ENCODE peak calls at places on chromosomes 2 and 18, in eight cellular contexts. P, S, U, Q, A, L, T and M are unnamed samples.

GRCh38 chr2:238596571-238597551 is 170.1 kb downstream of the ASB1 start:
- DNase-seq in P (no peak), S (peak), U (no peak), Q (peak), A (no peak), L (peak), T (peak), M (peak)

GRCh38 chr18:76246579-76246978 is 248.5 kb downstream of the ZNF516 start:
- DNase-seq in P (no peak), S (no peak), U (no peak), Q (no peak), A (no peak), L (no peak), T (no peak), M (no peak)

GRCh38 chr18:10169064-10169562 is 255.3 kb downstream of the VAPA start:
- DNase-seq in P (peak), S (no peak), U (no peak), Q (no peak), A (no peak), L (no peak), T (no peak), M (peak)

GRCh38 chr2:236646871-236647270 is 77.2 kb downstream of the ACKR3 start:
- DNase-seq in P (no peak), S (no peak), U (no peak), Q (no peak), A (no peak), L (no peak), T (peak), M (no peak)

GRCh38 chr2:203282101-203282500 is 43.3 kb downstream of the CYP20A1 start:
- DNase-seq in P (no peak), S (no peak), U (no peak), Q (no peak), A (no peak), L (no peak), T (no peak), M (no peak)

GRCh38 chr2:236177604-236177966 is 9.4 kb upstream of the GBX2 start:
- DNase-seq in P (no peak), S (peak), U (no peak), Q (no peak), A (no peak), L (peak), T (no peak), M (no peak)

GRCh38 chr2:171712051-171712450 is 24.8 kb downstream of the DYNC1I2 start:
- DNase-seq in P (no peak), S (no peak), U (no peak), Q (peak), A (no peak), L (no peak), T (no peak), M (peak)

GRCh38 chr2:53768233-53768542 is 584 bp downstream of the CHAC2 start:
- DNase-seq in P (no peak), S (no peak), U (no peak), Q (no peak), A (no peak), L (no peak), T (no peak), M (peak)

GRCh38 chr18:51614033-51614432 is 416.6 kb upstream of the MEX3C start:
- DNase-seq in P (no peak), S (no peak), U (no peak), Q (peak), A (no peak), L (peak), T (no peak), M (peak)

GRCh38 chr2:173354601-173355131 is at the start of gene CDCA7:
- DNase-seq in P (peak), S (peak), U (peak), Q (peak), A (peak), L (peak), T (peak), M (peak)

GRCh38 chr2:23312996-23313606 is 71.9 kb upstream of the KLHL29 start:
- DNase-seq in P (no peak), S (no peak), U (no peak), Q (no peak), A (peak), L (no peak), T (no peak), M (peak)

GRCh38 chr18:31102020-31102684 is at the start of gene DSC2:
- DNase-seq in P (peak), S (peak), U (no peak), Q (no peak), A (no peak), L (peak), T (no peak), M (no peak)

GRCh38 chr2:48070415-48070814 is 164.1 kb upstream of the FBXO11 start:
- DNase-seq in P (no peak), S (no peak), U (no peak), Q (no peak), A (no peak), L (no peak), T (no peak), M (no peak)

GRCh38 chr2:25337891-25338290 is 3.8 kb downstream of the DNMT3A start:
- DNase-seq in P (no peak), S (no peak), U (no peak), Q (no peak), A (no peak), L (no peak), T (no peak), M (no peak)

GRCh38 chr2:939936-940620 is 10.6 kb upstream of the SNTG2 start:
- DNase-seq in P (no peak), S (no peak), U (no peak), Q (no peak), A (no peak), L (no peak), T (no peak), M (peak)

GRCh38 chr2:235026649-235027557 is 75.1 kb downstream of the SH3BP4 start:
- DNase-seq in P (peak), S (peak), U (no peak), Q (peak), A (no peak), L (peak), T (no peak), M (peak)

GRCh38 chr2:46831037-46831868 is 84.4 kb downstream of the MCFD2 start:
- DNase-seq in P (no peak), S (no peak), U (no peak), Q (no peak), A (no peak), L (no peak), T (no peak), M (peak)

GRCh38 chr18:62398291-62398690 is 73.2 kb downstream of the TNFRSF11A start:
- DNase-seq in P (no peak), S (no peak), U (no peak), Q (no peak), A (no peak), L (no peak), T (no peak), M (no peak)

GRCh38 chr2:122519366-122519765 is 763.9 kb downstream of the TSN start:
- DNase-seq in P (no peak), S (no peak), U (no peak), Q (peak), A (no peak), L (no peak), T (no peak), M (no peak)

GRCh38 chr18:76345901-76346300 is 149.1 kb downstream of the ZNF516 start:
- DNase-seq in P (no peak), S (no peak), U (no peak), Q (no peak), A (no peak), L (no peak), T (no peak), M (no peak)

GRCh38 chr2:63721082-63721424 is 120.6 kb upstream of the UGP2 start:
- DNase-seq in P (peak), S (no peak), U (no peak), Q (no peak), A (no peak), L (no peak), T (no peak), M (no peak)

GRCh38 chr18:13726972-13727331 is 479 bp downstream of the RNMT start:
- DNase-seq in P (no peak), S (peak), U (peak), Q (peak), A (no peak), L (no peak), T (peak), M (no peak)

GRCh38 chr2:135551356-135551755 is 20.1 kb downstream of the R3HDM1 start:
- DNase-seq in P (no peak), S (no peak), U (no peak), Q (no peak), A (no peak), L (no peak), T (no peak), M (no peak)

GRCh38 chr2:237923507-237924163 is 43.2 kb upstream of the UBE2F start:
- DNase-seq in P (peak), S (peak), U (no peak), Q (no peak), A (peak), L (peak), T (peak), M (peak)

GRCh38 chr2:14861201-14861600 is 228.7 kb downstream of the LRATD1 start:
- DNase-seq in P (no peak), S (no peak), U (no peak), Q (no peak), A (no peak), L (no peak), T (no peak), M (no peak)

GRCh38 chr2:145984541-145984940 is 1464.6 kb upstream of the ZEB2 start:
- DNase-seq in P (no peak), S (no peak), U (no peak), Q (peak), A (no peak), L (no peak), T (no peak), M (peak)

GRCh38 chr2:202109737-202110184 is 36.7 kb downstream of the KIAA2012 start:
- DNase-seq in P (no peak), S (peak), U (no peak), Q (no peak), A (no peak), L (peak), T (peak), M (peak)

GRCh38 chr2:74625658-74626425 is 22.3 kb downstream of the M1AP start:
- DNase-seq in P (no peak), S (no peak), U (no peak), Q (no peak), A (no peak), L (no peak), T (no peak), M (no peak)

GRCh38 chr18:35185771-35186170 is 55.1 kb upstream of the ZNF397 start:
- DNase-seq in P (no peak), S (no peak), U (no peak), Q (no peak), A (no peak), L (no peak), T (no peak), M (peak)

GRCh38 chr18:49623571-49623970 is 61.7 kb downstream of the LIPG start:
- DNase-seq in P (no peak), S (no peak), U (no peak), Q (no peak), A (no peak), L (no peak), T (no peak), M (no peak)

GRCh38 chr2:195407782-195408181 is 249.2 kb upstream of the SLC39A10 start:
- DNase-seq in P (no peak), S (no peak), U (no peak), Q (peak), A (no peak), L (no peak), T (no peak), M (peak)